ENCODE peak calls at places on chromosome 19, in nine cellular contexts. D, E, J, Q, I, N, F, S and Y are unnamed samples.

GRCh38 chr19:55685776-55686175 is 10.8 kb downstream of the EPN1 start:
- DNase-seq in N (no peak), S (no peak), E (no peak), F (no peak), Q (no peak), D (no peak), J (no peak), I (no peak), Y (no peak)

GRCh38 chr19:41116261-41116660 is 2.0 kb downstream of the CYP2F1 start:
- DNase-seq in D (no peak), S (no peak), I (peak), F (no peak), E (no peak), J (no peak), Q (no peak), N (no peak), Y (no peak)

GRCh38 chr19:17855333-17856152 is 4.2 kb upstream of the RPL18A start:
- DNase-seq in N (peak), J (peak), S (peak), Q (peak), F (peak), I (peak), E (peak), D (no peak), Y (peak)

GRCh38 chr19:35963514-35963913 is 27.3 kb downstream of the LRFN3 start:
- DNase-seq in S (peak), F (no peak), N (peak), Q (no peak), I (no peak), D (no peak), E (peak), J (no peak), Y (no peak)

GRCh38 chr19:17909017-17909732 is 23.6 kb upstream of the CCDC124 start:
- DNase-seq in I (no peak), Q (no peak), F (no peak), J (no peak), S (no peak), N (no peak), E (no peak), D (no peak), Y (no peak)

GRCh38 chr19:2167896-2168618 is 4.3 kb downstream of the DOT1L start:
- DNase-seq in I (peak), Q (peak), N (peak), J (no peak), E (no peak), S (peak), D (peak), F (no peak), Y (no peak)

GRCh38 chr19:13795595-13796300 is 505 bp downstream of the ZSWIM4 start:
- DNase-seq in F (no peak), I (no peak), Q (no peak), E (no peak), J (no peak), S (no peak), D (no peak), N (no peak), Y (no peak)

GRCh38 chr19:33868821-33869412 is 72.2 kb downstream of the KCTD15 start:
- DNase-seq in J (no peak), F (no peak), E (no peak), I (no peak), D (no peak), N (peak), Q (peak), S (peak), Y (no peak)

GRCh38 chr19:33133438-33134031 is 1.6 kb downstream of the WDR88 start:
- DNase-seq in J (no peak), F (no peak), D (no peak), S (no peak), E (no peak), Q (no peak), N (no peak), I (no peak), Y (no peak)

GRCh38 chr19:34960103-34960805 is 3.8 kb downstream of the ZNF792 start:
- DNase-seq in I (no peak), N (no peak), D (no peak), S (no peak), F (no peak), J (no peak), E (no peak), Q (no peak), Y (no peak)

GRCh38 chr19:2021453-2022140 is 6.1 kb upstream of the BTBD2 start:
- DNase-seq in D (no peak), Q (no peak), F (no peak), S (no peak), N (no peak), E (no peak), J (no peak), I (no peak), Y (no peak)

GRCh38 chr19:39087907-39088686 is 3.9 kb downstream of the ACP7 start:
- DNase-seq in Q (no peak), J (no peak), S (no peak), F (no peak), N (no peak), E (no peak), I (no peak), D (no peak), Y (no peak)

GRCh38 chr19:18089726-18090125 is 3.0 kb upstream of the IL12RB1 start:
- DNase-seq in E (no peak), J (no peak), D (no peak), S (no peak), F (no peak), N (no peak), Q (no peak), I (no peak), Y (no peak)